ENCODE peak calls at places on chromosomes 7 and 10, in ten cellular contexts. One of them, this sample, is unnamed.

GRCh38 chr7:94882891-94883290 is 24.5 kb upstream of the PPP1R9A start:
- DNase-seq in natural killer cell: no peak
- DNase-seq in stomach: no peak
- DNase-seq in AG04449: no peak
- DNase-seq in MM.1S: no peak
- DNase-seq in HCT116: no peak
- DNase-seq in BJ: no peak
- DNase-seq in NB4: no peak
- DNase-seq in mammary epithelial cell: peak
- DNase-seq in heart right ventricle: no peak
- DNase-seq in this sample: no peak

GRCh38 chr7:154832557-154833138 is 170.3 kb downstream of the PAXIP1 start:
- DNase-seq in natural killer cell: no peak
- DNase-seq in stomach: peak
- DNase-seq in AG04449: no peak
- DNase-seq in MM.1S: no peak
- DNase-seq in HCT116: peak
- DNase-seq in BJ: no peak
- DNase-seq in NB4: peak
- DNase-seq in mammary epithelial cell: no peak
- DNase-seq in heart right ventricle: no peak
- DNase-seq in this sample: no peak

GRCh38 chr10:66591865-66592264 is 334.0 kb upstream of the LRRTM3 start:
- DNase-seq in natural killer cell: no peak
- DNase-seq in stomach: no peak
- DNase-seq in AG04449: peak
- DNase-seq in MM.1S: no peak
- DNase-seq in HCT116: no peak
- DNase-seq in BJ: no peak
- DNase-seq in NB4: no peak
- DNase-seq in mammary epithelial cell: peak
- DNase-seq in heart right ventricle: no peak
- DNase-seq in this sample: no peak

GRCh38 chr10:71220689-71221540 is 8.5 kb downstream of the UNC5B start:
- DNase-seq in natural killer cell: no peak
- DNase-seq in stomach: no peak
- DNase-seq in AG04449: no peak
- DNase-seq in MM.1S: no peak
- DNase-seq in HCT116: no peak
- DNase-seq in BJ: no peak
- DNase-seq in NB4: no peak
- DNase-seq in mammary epithelial cell: no peak
- DNase-seq in heart right ventricle: no peak
- DNase-seq in this sample: no peak

GRCh38 chr10:8060704-8061121 is 6.2 kb downstream of the GATA3 start:
- DNase-seq in natural killer cell: no peak
- DNase-seq in stomach: no peak
- DNase-seq in AG04449: no peak
- DNase-seq in MM.1S: no peak
- DNase-seq in HCT116: no peak
- DNase-seq in BJ: no peak
- DNase-seq in NB4: no peak
- DNase-seq in mammary epithelial cell: peak
- DNase-seq in heart right ventricle: no peak
- DNase-seq in this sample: no peak

GRCh38 chr7:93245525-93246432 is 13.6 kb downstream of the VPS50 start:
- DNase-seq in natural killer cell: no peak
- DNase-seq in stomach: no peak
- DNase-seq in AG04449: no peak
- DNase-seq in MM.1S: peak
- DNase-seq in HCT116: no peak
- DNase-seq in BJ: no peak
- DNase-seq in NB4: peak
- DNase-seq in mammary epithelial cell: peak
- DNase-seq in heart right ventricle: no peak
- DNase-seq in this sample: no peak

GRCh38 chr7:111083423-111083822 is 7.5 kb upstream of the LRRN3 start:
- DNase-seq in natural killer cell: no peak
- DNase-seq in stomach: no peak
- DNase-seq in AG04449: peak
- DNase-seq in MM.1S: peak
- DNase-seq in HCT116: no peak
- DNase-seq in BJ: peak
- DNase-seq in NB4: peak
- DNase-seq in mammary epithelial cell: no peak
- DNase-seq in heart right ventricle: no peak
- DNase-seq in this sample: no peak

GRCh38 chr7:2821842-2822507 is 22.1 kb downstream of the GNA12 start:
- DNase-seq in natural killer cell: no peak
- DNase-seq in stomach: no peak
- DNase-seq in AG04449: no peak
- DNase-seq in MM.1S: no peak
- DNase-seq in HCT116: no peak
- DNase-seq in BJ: peak
- DNase-seq in NB4: no peak
- DNase-seq in mammary epithelial cell: peak
- DNase-seq in heart right ventricle: no peak
- DNase-seq in this sample: no peak

GRCh38 chr10:125980521-125980920 is 84.2 kb downstream of the FANK1 start:
- DNase-seq in natural killer cell: no peak
- DNase-seq in stomach: no peak
- DNase-seq in AG04449: no peak
- DNase-seq in MM.1S: no peak
- DNase-seq in HCT116: no peak
- DNase-seq in BJ: no peak
- DNase-seq in NB4: no peak
- DNase-seq in mammary epithelial cell: no peak
- DNase-seq in heart right ventricle: no peak
- DNase-seq in this sample: no peak

GRCh38 chr10:125982256-125982948 is 86.0 kb downstream of the FANK1 start:
- DNase-seq in natural killer cell: no peak
- DNase-seq in stomach: no peak
- DNase-seq in AG04449: peak
- DNase-seq in MM.1S: peak
- DNase-seq in HCT116: peak
- DNase-seq in BJ: peak
- DNase-seq in NB4: peak
- DNase-seq in mammary epithelial cell: peak
- DNase-seq in heart right ventricle: no peak
- DNase-seq in this sample: no peak

GRCh38 chr10:125979976-125980375 is 83.6 kb downstream of the FANK1 start:
- DNase-seq in natural killer cell: no peak
- DNase-seq in stomach: no peak
- DNase-seq in AG04449: no peak
- DNase-seq in MM.1S: no peak
- DNase-seq in HCT116: no peak
- DNase-seq in BJ: no peak
- DNase-seq in NB4: no peak
- DNase-seq in mammary epithelial cell: no peak
- DNase-seq in heart right ventricle: no peak
- DNase-seq in this sample: no peak

GRCh38 chr10:125983161-125983560 is 86.8 kb downstream of the FANK1 start:
- DNase-seq in natural killer cell: no peak
- DNase-seq in stomach: no peak
- DNase-seq in AG04449: peak
- DNase-seq in MM.1S: no peak
- DNase-seq in HCT116: no peak
- DNase-seq in BJ: no peak
- DNase-seq in NB4: no peak
- DNase-seq in mammary epithelial cell: no peak
- DNase-seq in heart right ventricle: no peak
- DNase-seq in this sample: no peak

DNA sequence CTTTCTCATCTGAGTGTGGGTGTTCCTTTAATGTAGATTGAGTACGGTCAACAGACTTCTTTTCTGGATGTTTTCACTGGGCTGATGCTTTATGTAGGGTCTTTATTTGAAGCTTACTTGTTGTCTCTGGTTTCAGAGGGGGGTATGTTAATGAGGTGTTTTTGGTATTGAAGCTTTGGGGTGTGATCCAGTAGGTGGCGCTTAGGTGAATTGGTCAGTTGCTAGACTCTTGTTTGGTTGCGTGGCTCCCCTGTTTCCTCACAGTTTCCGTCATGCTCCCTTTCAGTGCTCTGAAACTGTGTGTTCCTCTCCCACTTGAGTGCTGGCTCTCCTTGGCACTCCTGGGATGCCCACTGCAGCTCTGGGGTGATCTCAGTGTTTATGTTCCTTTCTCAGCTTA is 80.8 kb downstream of the FANK1 start:
- DNase-seq in natural killer cell: no peak
- DNase-seq in stomach: no peak
- DNase-seq in AG04449: no peak
- DNase-seq in MM.1S: no peak
- DNase-seq in HCT116: peak
- DNase-seq in BJ: no peak
- DNase-seq in NB4: peak
- DNase-seq in mammary epithelial cell: no peak
- DNase-seq in heart right ventricle: no peak
- DNase-seq in this sample: no peak
- TF ChIP-seq CTCF in natural killer cell: no peak
- TF ChIP-seq CTCF in stomach: no peak
- TF ChIP-seq CTCF in AG04449: no peak
- TF ChIP-seq CTCF in MM.1S: no peak
- TF ChIP-seq CTCF in HCT116: peak
- TF ChIP-seq CTCF in BJ: peak
- TF ChIP-seq CTCF in NB4: peak
- TF ChIP-seq CTCF in mammary epithelial cell: peak
- TF ChIP-seq CTCF in heart right ventricle: no peak
- TF ChIP-seq CTCF in this sample: no peak

DNA sequence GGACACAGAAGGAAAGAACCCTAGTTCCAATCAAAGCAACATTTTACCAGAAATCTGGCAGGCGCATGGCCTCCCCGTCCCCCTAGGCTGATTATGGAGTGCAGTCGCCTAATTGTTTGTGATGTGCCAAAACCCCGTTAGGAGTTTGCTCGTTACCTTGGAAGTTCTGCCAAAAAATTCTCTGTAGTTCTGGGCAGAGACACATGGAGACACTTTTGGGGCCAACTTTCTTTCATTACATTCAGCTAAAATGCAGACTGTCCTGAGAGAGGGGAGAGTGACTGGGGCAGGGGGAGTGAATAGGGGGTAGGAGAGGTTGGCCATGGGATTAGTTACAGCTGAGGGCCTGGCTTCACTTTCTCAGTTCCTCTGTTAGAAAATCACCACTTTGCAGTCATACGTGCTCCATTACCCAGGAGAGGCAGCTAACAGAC is 158.0 kb upstream of the NPVF start:
- DNase-seq in natural killer cell: no peak
- DNase-seq in stomach: no peak
- DNase-seq in AG04449: no peak
- DNase-seq in MM.1S: no peak
- DNase-seq in HCT116: no peak
- DNase-seq in BJ: no peak
- DNase-seq in NB4: no peak
- DNase-seq in mammary epithelial cell: no peak
- DNase-seq in heart right ventricle: no peak
- DNase-seq in this sample: no peak
- TF ChIP-seq CTCF in natural killer cell: no peak
- TF ChIP-seq CTCF in stomach: no peak
- TF ChIP-seq CTCF in AG04449: no peak
- TF ChIP-seq CTCF in MM.1S: no peak
- TF ChIP-seq CTCF in HCT116: no peak
- TF ChIP-seq CTCF in BJ: no peak
- TF ChIP-seq CTCF in NB4: no peak
- TF ChIP-seq CTCF in mammary epithelial cell: no peak
- TF ChIP-seq CTCF in heart right ventricle: no peak
- TF ChIP-seq CTCF in this sample: no peak

GRCh38 chr7:101859411-101860106 is 42.1 kb downstream of the CUX1 start:
- DNase-seq in natural killer cell: no peak
- DNase-seq in stomach: no peak
- DNase-seq in AG04449: no peak
- DNase-seq in MM.1S: no peak
- DNase-seq in HCT116: no peak
- DNase-seq in BJ: no peak
- DNase-seq in NB4: no peak
- DNase-seq in mammary epithelial cell: no peak
- DNase-seq in heart right ventricle: no peak
- DNase-seq in this sample: no peak

GRCh38 chr7:101858437-101859385 is 41.3 kb downstream of the CUX1 start:
- DNase-seq in natural killer cell: no peak
- DNase-seq in stomach: no peak
- DNase-seq in AG04449: no peak
- DNase-seq in MM.1S: no peak
- DNase-seq in HCT116: no peak
- DNase-seq in BJ: no peak
- DNase-seq in NB4: no peak
- DNase-seq in mammary epithelial cell: no peak
- DNase-seq in heart right ventricle: no peak
- DNase-seq in this sample: no peak

GRCh38 chr7:101854084-101854865 is 36.8 kb downstream of the CUX1 start:
- DNase-seq in natural killer cell: no peak
- DNase-seq in stomach: no peak
- DNase-seq in AG04449: no peak
- DNase-seq in MM.1S: peak
- DNase-seq in HCT116: no peak
- DNase-seq in BJ: no peak
- DNase-seq in NB4: no peak
- DNase-seq in mammary epithelial cell: no peak
- DNase-seq in heart right ventricle: no peak
- DNase-seq in this sample: no peak

GRCh38 chr7:101856488-101857357 is 39.3 kb downstream of the CUX1 start:
- DNase-seq in natural killer cell: peak
- DNase-seq in stomach: peak
- DNase-seq in AG04449: peak
- DNase-seq in MM.1S: peak
- DNase-seq in HCT116: peak
- DNase-seq in BJ: peak
- DNase-seq in NB4: peak
- DNase-seq in mammary epithelial cell: peak
- DNase-seq in heart right ventricle: peak
- DNase-seq in this sample: no peak

GRCh38 chr7:101857358-101857794 is 40.0 kb downstream of the CUX1 start:
- DNase-seq in natural killer cell: no peak
- DNase-seq in stomach: no peak
- DNase-seq in AG04449: no peak
- DNase-seq in MM.1S: no peak
- DNase-seq in HCT116: no peak
- DNase-seq in BJ: no peak
- DNase-seq in NB4: no peak
- DNase-seq in mammary epithelial cell: no peak
- DNase-seq in heart right ventricle: no peak
- DNase-seq in this sample: no peak
- TF ChIP-seq CTCF in natural killer cell: peak
- TF ChIP-seq CTCF in stomach: no peak
- TF ChIP-seq CTCF in AG04449: no peak
- TF ChIP-seq CTCF in MM.1S: no peak
- TF ChIP-seq CTCF in HCT116: no peak
- TF ChIP-seq CTCF in BJ: no peak
- TF ChIP-seq CTCF in NB4: no peak
- TF ChIP-seq CTCF in mammary epithelial cell: no peak
- TF ChIP-seq CTCF in heart right ventricle: no peak
- TF ChIP-seq CTCF in this sample: no peak

DNA sequence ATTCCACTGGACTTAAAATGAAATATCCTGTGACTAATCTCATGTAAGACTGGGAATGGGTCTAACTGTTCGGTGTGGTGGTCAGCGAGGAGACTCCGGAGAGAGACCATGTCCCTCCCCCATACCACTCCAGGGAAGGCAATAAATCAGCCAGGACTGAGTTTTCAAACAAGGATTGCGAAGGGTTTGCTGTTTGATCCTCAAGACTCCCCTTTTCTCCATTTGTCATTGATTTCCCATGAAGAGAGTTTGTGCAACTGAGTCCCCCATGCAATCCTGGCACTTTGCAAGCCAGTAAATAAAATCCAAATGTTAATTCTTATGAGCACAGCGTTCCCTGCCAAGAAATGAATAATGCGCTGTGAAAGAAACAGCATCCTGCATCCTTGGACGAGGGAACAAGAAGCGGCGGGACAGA is 128.5 kb upstream of the HABP2 start:
- DNase-seq in natural killer cell: no peak
- DNase-seq in stomach: no peak
- DNase-seq in AG04449: no peak
- DNase-seq in MM.1S: no peak
- DNase-seq in HCT116: no peak
- DNase-seq in BJ: no peak
- DNase-seq in NB4: no peak
- DNase-seq in mammary epithelial cell: no peak
- DNase-seq in heart right ventricle: no peak
- DNase-seq in this sample: no peak
- TF ChIP-seq CTCF in natural killer cell: no peak
- TF ChIP-seq CTCF in stomach: no peak
- TF ChIP-seq CTCF in AG04449: no peak
- TF ChIP-seq CTCF in MM.1S: no peak
- TF ChIP-seq CTCF in HCT116: no peak
- TF ChIP-seq CTCF in BJ: no peak
- TF ChIP-seq CTCF in NB4: no peak
- TF ChIP-seq CTCF in mammary epithelial cell: no peak
- TF ChIP-seq CTCF in heart right ventricle: no peak
- TF ChIP-seq CTCF in this sample: no peak

This sample was measured in mesothelial cell of epicardium.